ENCODE peak calls at places on chromosomes 12 and 14, in ten cellular contexts. One of them, this sample, is unnamed.

GRCh38 chr12:67748761-67749075 is 100.2 kb downstream of the DYRK2 start:
- DNase-seq in AG08395: no peak
- DNase-seq in stimulated activated naive CD8-positive, alpha-beta T cell treated with anti-CD3 and anti-CD28 coated beads, Interleukin-15, amount 100 ng/mL, for 72 hours: no peak
- DNase-seq in endothelial cell: no peak
- DNase-seq in ureter: no peak
- DNase-seq in A172: no peak
- DNase-seq in Karpas-422: no peak
- DNase-seq in stimulated activated CD4-positive, alpha-beta T cell treated with anti-CD3 and anti-CD28 coated beads, Interleukin-4, amount 100 ng/mL, for 48 hours: no peak
- DNase-seq in Kasumi-1: no peak
- DNase-seq in type B pancreatic cell: no peak
- DNase-seq in this sample: no peak

GRCh38 chr14:26370118-26370517 is 227.7 kb downstream of the NOVA1 start:
- DNase-seq in AG08395: no peak
- DNase-seq in stimulated activated naive CD8-positive, alpha-beta T cell treated with anti-CD3 and anti-CD28 coated beads, Interleukin-15, amount 100 ng/mL, for 72 hours: no peak
- DNase-seq in endothelial cell: no peak
- DNase-seq in ureter: no peak
- DNase-seq in A172: no peak
- DNase-seq in Karpas-422: no peak
- DNase-seq in stimulated activated CD4-positive, alpha-beta T cell treated with anti-CD3 and anti-CD28 coated beads, Interleukin-4, amount 100 ng/mL, for 48 hours: no peak
- DNase-seq in Kasumi-1: no peak
- DNase-seq in type B pancreatic cell: no peak
- DNase-seq in this sample: no peak

GRCh38 chr12:64889434-64890216 is 65.2 kb downstream of the TBC1D30 start:
- DNase-seq in AG08395: no peak
- DNase-seq in stimulated activated naive CD8-positive, alpha-beta T cell treated with anti-CD3 and anti-CD28 coated beads, Interleukin-15, amount 100 ng/mL, for 72 hours: no peak
- DNase-seq in endothelial cell: no peak
- DNase-seq in ureter: no peak
- DNase-seq in A172: no peak
- DNase-seq in Karpas-422: no peak
- DNase-seq in stimulated activated CD4-positive, alpha-beta T cell treated with anti-CD3 and anti-CD28 coated beads, Interleukin-4, amount 100 ng/mL, for 48 hours: no peak
- DNase-seq in Kasumi-1: no peak
- DNase-seq in type B pancreatic cell: no peak
- DNase-seq in this sample: no peak

GRCh38 chr12:63400746-63401145 is 249.7 kb upstream of the AVPR1A start:
- DNase-seq in AG08395: no peak
- DNase-seq in stimulated activated naive CD8-positive, alpha-beta T cell treated with anti-CD3 and anti-CD28 coated beads, Interleukin-15, amount 100 ng/mL, for 72 hours: no peak
- DNase-seq in endothelial cell: no peak
- DNase-seq in ureter: no peak
- DNase-seq in A172: peak
- DNase-seq in Karpas-422: no peak
- DNase-seq in stimulated activated CD4-positive, alpha-beta T cell treated with anti-CD3 and anti-CD28 coated beads, Interleukin-4, amount 100 ng/mL, for 48 hours: no peak
- DNase-seq in Kasumi-1: no peak
- DNase-seq in type B pancreatic cell: no peak
- DNase-seq in this sample: no peak

GRCh38 chr12:42510823-42511222 is 78.7 kb downstream of the PRICKLE1 start:
- DNase-seq in AG08395: no peak
- DNase-seq in stimulated activated naive CD8-positive, alpha-beta T cell treated with anti-CD3 and anti-CD28 coated beads, Interleukin-15, amount 100 ng/mL, for 72 hours: no peak
- DNase-seq in endothelial cell: no peak
- DNase-seq in ureter: no peak
- DNase-seq in A172: no peak
- DNase-seq in Karpas-422: no peak
- DNase-seq in stimulated activated CD4-positive, alpha-beta T cell treated with anti-CD3 and anti-CD28 coated beads, Interleukin-4, amount 100 ng/mL, for 48 hours: no peak
- DNase-seq in Kasumi-1: no peak
- DNase-seq in type B pancreatic cell: no peak
- DNase-seq in this sample: no peak

GRCh38 chr12:55658635-55659391 is 22.1 kb downstream of the OR10P1 start:
- DNase-seq in AG08395: no peak
- DNase-seq in stimulated activated naive CD8-positive, alpha-beta T cell treated with anti-CD3 and anti-CD28 coated beads, Interleukin-15, amount 100 ng/mL, for 72 hours: no peak
- DNase-seq in endothelial cell: no peak
- DNase-seq in ureter: no peak
- DNase-seq in A172: no peak
- DNase-seq in Karpas-422: no peak
- DNase-seq in stimulated activated CD4-positive, alpha-beta T cell treated with anti-CD3 and anti-CD28 coated beads, Interleukin-4, amount 100 ng/mL, for 48 hours: no peak
- DNase-seq in Kasumi-1: no peak
- DNase-seq in type B pancreatic cell: no peak
- DNase-seq in this sample: no peak

GRCh38 chr12:71684081-71684480 is 1.8 kb upstream of the TMEM19 start:
- DNase-seq in AG08395: no peak
- DNase-seq in stimulated activated naive CD8-positive, alpha-beta T cell treated with anti-CD3 and anti-CD28 coated beads, Interleukin-15, amount 100 ng/mL, for 72 hours: peak
- DNase-seq in endothelial cell: no peak
- DNase-seq in ureter: no peak
- DNase-seq in A172: peak
- DNase-seq in Karpas-422: no peak
- DNase-seq in stimulated activated CD4-positive, alpha-beta T cell treated with anti-CD3 and anti-CD28 coated beads, Interleukin-4, amount 100 ng/mL, for 48 hours: no peak
- DNase-seq in Kasumi-1: no peak
- DNase-seq in type B pancreatic cell: no peak
- DNase-seq in this sample: no peak

GRCh38 chr14:43147480-43147879 is 1359.6 kb downstream of the FSCB start:
- DNase-seq in AG08395: no peak
- DNase-seq in stimulated activated naive CD8-positive, alpha-beta T cell treated with anti-CD3 and anti-CD28 coated beads, Interleukin-15, amount 100 ng/mL, for 72 hours: no peak
- DNase-seq in endothelial cell: no peak
- DNase-seq in ureter: no peak
- DNase-seq in A172: no peak
- DNase-seq in Karpas-422: no peak
- DNase-seq in stimulated activated CD4-positive, alpha-beta T cell treated with anti-CD3 and anti-CD28 coated beads, Interleukin-4, amount 100 ng/mL, for 48 hours: no peak
- DNase-seq in Kasumi-1: no peak
- DNase-seq in type B pancreatic cell: no peak
- DNase-seq in this sample: no peak

GRCh38 chr14:22386924-22387775 is 201.9 kb downstream of the DAD1 start:
- DNase-seq in AG08395: peak
- DNase-seq in stimulated activated naive CD8-positive, alpha-beta T cell treated with anti-CD3 and anti-CD28 coated beads, Interleukin-15, amount 100 ng/mL, for 72 hours: no peak
- DNase-seq in endothelial cell: peak
- DNase-seq in ureter: peak
- DNase-seq in A172: peak
- DNase-seq in Karpas-422: peak
- DNase-seq in stimulated activated CD4-positive, alpha-beta T cell treated with anti-CD3 and anti-CD28 coated beads, Interleukin-4, amount 100 ng/mL, for 48 hours: no peak
- DNase-seq in Kasumi-1: peak
- DNase-seq in type B pancreatic cell: peak
- DNase-seq in this sample: peak

GRCh38 chr14:77406718-77407117 is 16.6 kb downstream of the NOXRED1 start:
- DNase-seq in AG08395: no peak
- DNase-seq in stimulated activated naive CD8-positive, alpha-beta T cell treated with anti-CD3 and anti-CD28 coated beads, Interleukin-15, amount 100 ng/mL, for 72 hours: peak
- DNase-seq in endothelial cell: no peak
- DNase-seq in ureter: no peak
- DNase-seq in A172: no peak
- DNase-seq in Karpas-422: no peak
- DNase-seq in stimulated activated CD4-positive, alpha-beta T cell treated with anti-CD3 and anti-CD28 coated beads, Interleukin-4, amount 100 ng/mL, for 48 hours: no peak
- DNase-seq in Kasumi-1: peak
- DNase-seq in type B pancreatic cell: no peak
- DNase-seq in this sample: no peak

GRCh38 chr12:5901416-5901815 is 43.6 kb downstream of the ANO2 start:
- DNase-seq in AG08395: no peak
- DNase-seq in stimulated activated naive CD8-positive, alpha-beta T cell treated with anti-CD3 and anti-CD28 coated beads, Interleukin-15, amount 100 ng/mL, for 72 hours: no peak
- DNase-seq in endothelial cell: no peak
- DNase-seq in ureter: no peak
- DNase-seq in A172: no peak
- DNase-seq in Karpas-422: no peak
- DNase-seq in stimulated activated CD4-positive, alpha-beta T cell treated with anti-CD3 and anti-CD28 coated beads, Interleukin-4, amount 100 ng/mL, for 48 hours: no peak
- DNase-seq in Kasumi-1: no peak
- DNase-seq in type B pancreatic cell: no peak
- DNase-seq in this sample: no peak

GRCh38 chr12:71124833-71125460 is 32.9 kb downstream of the TSPAN8 start:
- DNase-seq in AG08395: no peak
- DNase-seq in stimulated activated naive CD8-positive, alpha-beta T cell treated with anti-CD3 and anti-CD28 coated beads, Interleukin-15, amount 100 ng/mL, for 72 hours: no peak
- DNase-seq in endothelial cell: no peak
- DNase-seq in ureter: no peak
- DNase-seq in A172: no peak
- DNase-seq in Karpas-422: no peak
- DNase-seq in stimulated activated CD4-positive, alpha-beta T cell treated with anti-CD3 and anti-CD28 coated beads, Interleukin-4, amount 100 ng/mL, for 48 hours: no peak
- DNase-seq in Kasumi-1: no peak
- DNase-seq in type B pancreatic cell: no peak
- DNase-seq in this sample: no peak

GRCh38 chr14:22915886-22916521 is 2.9 kb downstream of the RBM23 start:
- DNase-seq in AG08395: no peak
- DNase-seq in stimulated activated naive CD8-positive, alpha-beta T cell treated with anti-CD3 and anti-CD28 coated beads, Interleukin-15, amount 100 ng/mL, for 72 hours: no peak
- DNase-seq in endothelial cell: no peak
- DNase-seq in ureter: no peak
- DNase-seq in A172: no peak
- DNase-seq in Karpas-422: no peak
- DNase-seq in stimulated activated CD4-positive, alpha-beta T cell treated with anti-CD3 and anti-CD28 coated beads, Interleukin-4, amount 100 ng/mL, for 48 hours: no peak
- DNase-seq in Kasumi-1: no peak
- DNase-seq in type B pancreatic cell: no peak
- DNase-seq in this sample: no peak

GRCh38 chr12:110693731-110694130 is 4.8 kb upstream of the HVCN1 start:
- DNase-seq in AG08395: no peak
- DNase-seq in stimulated activated naive CD8-positive, alpha-beta T cell treated with anti-CD3 and anti-CD28 coated beads, Interleukin-15, amount 100 ng/mL, for 72 hours: no peak
- DNase-seq in endothelial cell: no peak
- DNase-seq in ureter: no peak
- DNase-seq in A172: no peak
- DNase-seq in Karpas-422: no peak
- DNase-seq in stimulated activated CD4-positive, alpha-beta T cell treated with anti-CD3 and anti-CD28 coated beads, Interleukin-4, amount 100 ng/mL, for 48 hours: no peak
- DNase-seq in Kasumi-1: peak
- DNase-seq in type B pancreatic cell: no peak
- DNase-seq in this sample: no peak

GRCh38 chr14:38150075-38150474 is 57.6 kb upstream of the SSTR1 start:
- DNase-seq in AG08395: no peak
- DNase-seq in stimulated activated naive CD8-positive, alpha-beta T cell treated with anti-CD3 and anti-CD28 coated beads, Interleukin-15, amount 100 ng/mL, for 72 hours: no peak
- DNase-seq in endothelial cell: no peak
- DNase-seq in ureter: no peak
- DNase-seq in A172: no peak
- DNase-seq in Karpas-422: peak
- DNase-seq in stimulated activated CD4-positive, alpha-beta T cell treated with anti-CD3 and anti-CD28 coated beads, Interleukin-4, amount 100 ng/mL, for 48 hours: no peak
- DNase-seq in Kasumi-1: no peak
- DNase-seq in type B pancreatic cell: no peak
- DNase-seq in this sample: no peak

GRCh38 chr14:45698462-45699134 is 445.6 kb upstream of the MIS18BP1 start:
- DNase-seq in AG08395: no peak
- DNase-seq in stimulated activated naive CD8-positive, alpha-beta T cell treated with anti-CD3 and anti-CD28 coated beads, Interleukin-15, amount 100 ng/mL, for 72 hours: no peak
- DNase-seq in endothelial cell: no peak
- DNase-seq in ureter: peak
- DNase-seq in A172: no peak
- DNase-seq in Karpas-422: no peak
- DNase-seq in stimulated activated CD4-positive, alpha-beta T cell treated with anti-CD3 and anti-CD28 coated beads, Interleukin-4, amount 100 ng/mL, for 48 hours: no peak
- DNase-seq in Kasumi-1: no peak
- DNase-seq in type B pancreatic cell: no peak
- DNase-seq in this sample: no peak

GRCh38 chr14:90426031-90426540 is 29.3 kb downstream of the CALM1 start:
- DNase-seq in AG08395: no peak
- DNase-seq in stimulated activated naive CD8-positive, alpha-beta T cell treated with anti-CD3 and anti-CD28 coated beads, Interleukin-15, amount 100 ng/mL, for 72 hours: no peak
- DNase-seq in endothelial cell: no peak
- DNase-seq in ureter: no peak
- DNase-seq in A172: no peak
- DNase-seq in Karpas-422: no peak
- DNase-seq in stimulated activated CD4-positive, alpha-beta T cell treated with anti-CD3 and anti-CD28 coated beads, Interleukin-4, amount 100 ng/mL, for 48 hours: no peak
- DNase-seq in Kasumi-1: no peak
- DNase-seq in type B pancreatic cell: no peak
- DNase-seq in this sample: no peak

GRCh38 chr12:1560704-1561103 is 33.7 kb downstream of the FBXL14 start:
- DNase-seq in AG08395: no peak
- DNase-seq in stimulated activated naive CD8-positive, alpha-beta T cell treated with anti-CD3 and anti-CD28 coated beads, Interleukin-15, amount 100 ng/mL, for 72 hours: no peak
- DNase-seq in endothelial cell: no peak
- DNase-seq in ureter: no peak
- DNase-seq in A172: no peak
- DNase-seq in Karpas-422: no peak
- DNase-seq in stimulated activated CD4-positive, alpha-beta T cell treated with anti-CD3 and anti-CD28 coated beads, Interleukin-4, amount 100 ng/mL, for 48 hours: no peak
- DNase-seq in Kasumi-1: no peak
- DNase-seq in type B pancreatic cell: no peak
- DNase-seq in this sample: no peak

GRCh38 chr14:93011650-93012317 is 88.8 kb downstream of the CHGA start:
- DNase-seq in AG08395: no peak
- DNase-seq in stimulated activated naive CD8-positive, alpha-beta T cell treated with anti-CD3 and anti-CD28 coated beads, Interleukin-15, amount 100 ng/mL, for 72 hours: no peak
- DNase-seq in endothelial cell: no peak
- DNase-seq in ureter: no peak
- DNase-seq in A172: no peak
- DNase-seq in Karpas-422: no peak
- DNase-seq in stimulated activated CD4-positive, alpha-beta T cell treated with anti-CD3 and anti-CD28 coated beads, Interleukin-4, amount 100 ng/mL, for 48 hours: no peak
- DNase-seq in Kasumi-1: no peak
- DNase-seq in type B pancreatic cell: no peak
- DNase-seq in this sample: no peak

GRCh38 chr12:24719293-24719721 is 229.6 kb downstream of the BCAT1 start:
- DNase-seq in AG08395: peak
- DNase-seq in stimulated activated naive CD8-positive, alpha-beta T cell treated with anti-CD3 and anti-CD28 coated beads, Interleukin-15, amount 100 ng/mL, for 72 hours: peak
- DNase-seq in endothelial cell: no peak
- DNase-seq in ureter: no peak
- DNase-seq in A172: peak
- DNase-seq in Karpas-422: no peak
- DNase-seq in stimulated activated CD4-positive, alpha-beta T cell treated with anti-CD3 and anti-CD28 coated beads, Interleukin-4, amount 100 ng/mL, for 48 hours: peak
- DNase-seq in Kasumi-1: no peak
- DNase-seq in type B pancreatic cell: no peak
- DNase-seq in this sample: no peak

GRCh38 chr14:69005432-69006148 is 26.5 kb upstream of the ACTN1 start:
- DNase-seq in AG08395: peak
- DNase-seq in stimulated activated naive CD8-positive, alpha-beta T cell treated with anti-CD3 and anti-CD28 coated beads, Interleukin-15, amount 100 ng/mL, for 72 hours: no peak
- DNase-seq in endothelial cell: no peak
- DNase-seq in ureter: peak
- DNase-seq in A172: peak
- DNase-seq in Karpas-422: no peak
- DNase-seq in stimulated activated CD4-positive, alpha-beta T cell treated with anti-CD3 and anti-CD28 coated beads, Interleukin-4, amount 100 ng/mL, for 48 hours: peak
- DNase-seq in Kasumi-1: peak
- DNase-seq in type B pancreatic cell: no peak
- DNase-seq in this sample: no peak

GRCh38 chr14:73795974-73796373 is 55.7 kb upstream of the PTGR2 start:
- DNase-seq in AG08395: peak
- DNase-seq in stimulated activated naive CD8-positive, alpha-beta T cell treated with anti-CD3 and anti-CD28 coated beads, Interleukin-15, amount 100 ng/mL, for 72 hours: no peak
- DNase-seq in endothelial cell: no peak
- DNase-seq in ureter: no peak
- DNase-seq in A172: peak
- DNase-seq in Karpas-422: peak
- DNase-seq in stimulated activated CD4-positive, alpha-beta T cell treated with anti-CD3 and anti-CD28 coated beads, Interleukin-4, amount 100 ng/mL, for 48 hours: no peak
- DNase-seq in Kasumi-1: no peak
- DNase-seq in type B pancreatic cell: no peak
- DNase-seq in this sample: no peak

GRCh38 chr12:102958073-102958829 is 777 bp downstream of the ASCL1 start:
- DNase-seq in AG08395: peak
- DNase-seq in stimulated activated naive CD8-positive, alpha-beta T cell treated with anti-CD3 and anti-CD28 coated beads, Interleukin-15, amount 100 ng/mL, for 72 hours: peak
- DNase-seq in endothelial cell: peak
- DNase-seq in ureter: no peak
- DNase-seq in A172: no peak
- DNase-seq in Karpas-422: no peak
- DNase-seq in stimulated activated CD4-positive, alpha-beta T cell treated with anti-CD3 and anti-CD28 coated beads, Interleukin-4, amount 100 ng/mL, for 48 hours: no peak
- DNase-seq in Kasumi-1: no peak
- DNase-seq in type B pancreatic cell: no peak
- DNase-seq in this sample: no peak

GRCh38 chr12:52242442-52243263 is 9.6 kb downstream of the KRT7 start:
- DNase-seq in AG08395: no peak
- DNase-seq in stimulated activated naive CD8-positive, alpha-beta T cell treated with anti-CD3 and anti-CD28 coated beads, Interleukin-15, amount 100 ng/mL, for 72 hours: no peak
- DNase-seq in endothelial cell: no peak
- DNase-seq in ureter: no peak
- DNase-seq in A172: no peak
- DNase-seq in Karpas-422: no peak
- DNase-seq in stimulated activated CD4-positive, alpha-beta T cell treated with anti-CD3 and anti-CD28 coated beads, Interleukin-4, amount 100 ng/mL, for 48 hours: no peak
- DNase-seq in Kasumi-1: no peak
- DNase-seq in type B pancreatic cell: no peak
- DNase-seq in this sample: no peak

GRCh38 chr12:72074956-72075355 is 136.3 kb downstream of the TPH2 start:
- DNase-seq in AG08395: no peak
- DNase-seq in stimulated activated naive CD8-positive, alpha-beta T cell treated with anti-CD3 and anti-CD28 coated beads, Interleukin-15, amount 100 ng/mL, for 72 hours: no peak
- DNase-seq in endothelial cell: no peak
- DNase-seq in ureter: no peak
- DNase-seq in A172: no peak
- DNase-seq in Karpas-422: no peak
- DNase-seq in stimulated activated CD4-positive, alpha-beta T cell treated with anti-CD3 and anti-CD28 coated beads, Interleukin-4, amount 100 ng/mL, for 48 hours: no peak
- DNase-seq in Kasumi-1: no peak
- DNase-seq in type B pancreatic cell: no peak
- DNase-seq in this sample: no peak

GRCh38 chr14:95739356-95739755 is 25.4 kb upstream of the TCL1A start:
- DNase-seq in AG08395: no peak
- DNase-seq in stimulated activated naive CD8-positive, alpha-beta T cell treated with anti-CD3 and anti-CD28 coated beads, Interleukin-15, amount 100 ng/mL, for 72 hours: no peak
- DNase-seq in endothelial cell: no peak
- DNase-seq in ureter: no peak
- DNase-seq in A172: no peak
- DNase-seq in Karpas-422: no peak
- DNase-seq in stimulated activated CD4-positive, alpha-beta T cell treated with anti-CD3 and anti-CD28 coated beads, Interleukin-4, amount 100 ng/mL, for 48 hours: no peak
- DNase-seq in Kasumi-1: no peak
- DNase-seq in type B pancreatic cell: no peak
- DNase-seq in this sample: no peak

GRCh38 chr12:2739832-2740641 is 54.7 kb upstream of the FKBP4 start:
- DNase-seq in AG08395: peak
- DNase-seq in stimulated activated naive CD8-positive, alpha-beta T cell treated with anti-CD3 and anti-CD28 coated beads, Interleukin-15, amount 100 ng/mL, for 72 hours: no peak
- DNase-seq in endothelial cell: peak
- DNase-seq in ureter: no peak
- DNase-seq in A172: peak
- DNase-seq in Karpas-422: no peak
- DNase-seq in stimulated activated CD4-positive, alpha-beta T cell treated with anti-CD3 and anti-CD28 coated beads, Interleukin-4, amount 100 ng/mL, for 48 hours: no peak
- DNase-seq in Kasumi-1: no peak
- DNase-seq in type B pancreatic cell: no peak
- DNase-seq in this sample: peak

GRCh38 chr14:24162083-24162482 is 1.0 kb downstream of the IRF9 start:
- DNase-seq in AG08395: peak
- DNase-seq in stimulated activated naive CD8-positive, alpha-beta T cell treated with anti-CD3 and anti-CD28 coated beads, Interleukin-15, amount 100 ng/mL, for 72 hours: no peak
- DNase-seq in endothelial cell: no peak
- DNase-seq in ureter: no peak
- DNase-seq in A172: no peak
- DNase-seq in Karpas-422: no peak
- DNase-seq in stimulated activated CD4-positive, alpha-beta T cell treated with anti-CD3 and anti-CD28 coated beads, Interleukin-4, amount 100 ng/mL, for 48 hours: no peak
- DNase-seq in Kasumi-1: no peak
- DNase-seq in type B pancreatic cell: no peak
- DNase-seq in this sample: no peak